ENCODE peak calls at places on chromosomes 3 and 15, in eight cellular contexts. H, C, Q, W, I, S, J and T are unnamed samples.
A peak's percentile ranks its signal among the peaks of the same experiment; 100 is the strongest.

GRCh38 chr3:43036621-43037331 is 57.7 kb downstream of the GASK1A start:
- DNase-seq in I (no peak), C (no peak), J (no peak), Q (no peak), S (no peak), W (no peak), H (no peak), T (no peak)

GRCh38 chr3:123672429-123673146 is 87.7 kb upstream of the HACD2 start:
- DNase-seq in H (no peak), S (no peak), C (no peak), W (no peak), J (no peak), Q (no peak), I (no peak), T (no peak)

GRCh38 chr15:39438795-39439577 is 141.9 kb upstream of the THBS1 start:
- DNase-seq in C (peak; percentile 80), W (no peak), S (no peak), I (no peak), H (no peak), Q (no peak), J (no peak), T (peak; percentile 44)

GRCh38 chr15:38213392-38213791 is 39.2 kb upstream of the SPRED1 start:
- DNase-seq in I (no peak), J (no peak), Q (no peak), S (no peak), W (no peak), H (no peak), C (no peak), T (no peak)

GRCh38 chr15:89506026-89506686 is 9.8 kb upstream of the RHCG start:
- DNase-seq in Q (no peak), I (no peak), J (no peak), C (no peak), S (no peak), W (no peak), H (no peak), T (no peak)

GRCh38 chr15:50166216-50166615 is 15.8 kb upstream of the SLC27A2 start:
- DNase-seq in J (peak; percentile 60), Q (no peak), W (no peak), H (no peak), I (no peak), C (peak; percentile 77), S (no peak), T (no peak)

GRCh38 chr3:176848431-176849214 is 348.7 kb downstream of the TBL1XR1 start:
- DNase-seq in S (no peak), H (no peak), I (no peak), J (no peak), W (no peak), C (no peak), Q (no peak), T (no peak)

GRCh38 chr3:172152869-172153268 is 113.5 kb downstream of the FNDC3B start:
- DNase-seq in H (peak; percentile 33), C (peak; percentile 67), Q (no peak), I (peak; percentile 85), J (no peak), W (no peak), S (no peak), T (no peak)

GRCh38 chr3:47362704-47363103 is 18.1 kb upstream of the PTPN23 start:
- DNase-seq in W (no peak), J (no peak), I (no peak), S (peak; percentile 39), C (no peak), H (peak; percentile 24), Q (no peak), T (peak; percentile 3)

GRCh38 chr3:143447491-143447890 is 327.9 kb downstream of the CHST2 start:
- DNase-seq in J (no peak), H (no peak), Q (no peak), C (no peak), S (no peak), W (no peak), I (no peak), T (no peak)
- H3K4me3 ChIP-seq in J (no peak overlapping the region), H (no peak overlapping the region), Q (no peak overlapping the region), C (no peak overlapping the region), S (no peak overlapping the region), W (no peak overlapping the region), I (no peak overlapping the region), T (no peak overlapping the region)

GRCh38 chr3:190366145-190366544 is 21.8 kb upstream of the CLDN16 start:
- DNase-seq in C (peak; percentile 39), S (no peak), J (no peak), I (no peak), Q (no peak), W (no peak), H (no peak), T (no peak)

GRCh38 chr3:190368871-190369270 is 19.1 kb upstream of the CLDN16 start:
- DNase-seq in C (no peak), S (no peak), J (no peak), H (no peak), Q (no peak), W (no peak), I (no peak), T (no peak)

GRCh38 chr3:190370369-190370768 is 17.6 kb upstream of the CLDN16 start:
- DNase-seq in H (no peak), I (no peak), S (no peak), W (no peak), J (no peak), C (no peak), Q (no peak), T (no peak)

GRCh38 chr3:190371152-190371551 is 16.8 kb upstream of the CLDN16 start:
- DNase-seq in H (no peak), J (no peak), S (no peak), C (no peak), I (no peak), Q (no peak), W (no peak), T (no peak)

DNA sequence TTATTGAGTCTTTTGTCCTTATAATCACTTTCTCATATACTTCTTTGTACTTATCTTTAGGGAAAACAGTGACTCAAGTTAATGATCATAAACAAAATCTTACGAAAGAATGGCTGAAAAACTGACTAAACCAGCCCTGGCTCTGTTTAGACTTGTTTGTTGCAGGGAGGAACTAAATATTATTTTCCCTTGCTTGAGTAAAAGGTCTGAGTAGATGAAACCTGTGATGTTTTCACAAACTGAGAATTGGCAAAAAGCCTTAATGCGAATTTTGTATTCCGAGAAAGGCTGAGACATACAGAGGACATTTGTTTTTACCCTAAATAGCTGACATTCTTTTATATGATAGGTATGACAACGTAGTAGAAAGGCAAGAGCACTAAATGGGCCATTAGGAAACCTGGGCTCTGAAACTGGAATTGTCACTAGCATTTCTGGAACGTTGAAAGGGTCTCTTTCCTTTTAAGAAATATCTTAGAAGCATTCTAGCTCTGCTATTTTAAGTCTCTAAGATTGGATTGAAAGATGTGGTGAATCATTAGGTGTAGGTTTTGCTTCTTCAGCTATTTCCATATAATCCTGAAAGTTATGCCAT is 18.2 kb upstream of the CLDN16 start:
- DNase-seq in W (no peak), S (no peak), Q (no peak), I (no peak), H (no peak), J (no peak), C (no peak), T (no peak)
- H3K4me3 ChIP-seq in W (no peak overlapping the region), S (no peak overlapping the region), Q (no peak overlapping the region), I (no peak overlapping the region), H (no peak overlapping the region), J (no peak overlapping the region), C (no peak overlapping the region), T (no peak overlapping the region)

DNA sequence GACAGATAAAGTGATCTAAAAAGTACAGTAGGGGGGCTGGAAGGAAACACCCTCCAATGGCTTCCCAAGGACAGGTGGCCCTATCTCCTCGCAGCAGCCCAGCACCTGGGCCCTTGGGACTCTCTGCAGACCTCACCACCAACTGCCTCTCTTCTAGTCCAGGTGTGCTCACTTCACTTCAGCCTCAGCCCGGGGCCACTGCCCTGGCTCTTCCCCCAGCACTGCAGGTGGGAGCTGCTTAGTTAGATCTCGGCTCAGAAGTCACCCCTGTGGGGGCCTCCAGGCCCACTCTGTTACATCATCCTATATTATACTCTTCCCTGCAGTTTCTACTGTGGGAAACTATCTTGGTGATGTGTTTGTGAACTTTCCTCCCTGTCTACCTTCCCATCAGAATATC is 2.0 kb downstream of the KLF15 start:
- DNase-seq in J (no peak), Q (peak; percentile 74), I (peak; percentile 61), S (peak; percentile 64), W (no peak), H (no peak), C (no peak), T (no peak)
- H3K4me3 ChIP-seq in J (no peak overlapping the region), Q (peak overlapping the region; percentile 66), I (peak overlapping the region; percentile 31), S (peak overlapping the region; percentile 68), W (no peak overlapping the region), H (peak overlapping the region; percentile 81), C (peak overlapping the region; percentile 5), T (no peak overlapping the region)

DNA sequence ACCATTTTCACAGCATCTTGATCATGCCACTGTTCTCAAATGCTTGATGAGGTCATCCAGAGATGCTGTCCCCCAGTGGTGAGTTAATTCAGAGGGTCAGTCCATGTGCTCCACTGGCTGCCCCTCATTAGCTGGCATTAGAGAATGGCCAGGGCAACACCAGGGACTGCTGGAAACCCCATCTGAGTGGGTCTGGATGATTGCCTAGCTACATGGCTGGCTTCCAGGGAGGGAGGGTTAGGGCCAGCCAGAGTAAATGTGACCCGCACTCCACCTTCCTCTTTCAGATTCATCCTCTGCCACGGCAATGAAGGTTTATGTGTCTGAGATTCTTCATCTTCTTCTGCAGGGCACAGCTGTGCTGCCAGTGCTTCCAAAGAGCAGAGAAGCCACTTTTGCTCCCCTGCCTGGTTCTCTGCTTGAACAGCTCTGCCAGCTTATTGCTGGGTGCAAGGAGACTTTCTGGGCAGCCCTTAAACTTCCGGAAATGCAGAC is 391.9 kb downstream of the OCA2 start:
- DNase-seq in S (no peak), J (no peak), C (no peak), H (no peak), Q (no peak), W (no peak), I (no peak), T (no peak)
- H3K4me3 ChIP-seq in S (no peak overlapping the region), J (no peak overlapping the region), C (no peak overlapping the region), H (no peak overlapping the region), Q (no peak overlapping the region), W (no peak overlapping the region), I (no peak overlapping the region), T (no peak overlapping the region)

GRCh38 chr3:150372320-150373118 is 35.6 kb upstream of the TSC22D2 start:
- DNase-seq in J (no peak), W (no peak), Q (no peak), H (no peak), S (no peak), C (no peak), I (no peak), T (no peak)
- H3K4me3 ChIP-seq in J (no peak overlapping the region), W (no peak overlapping the region), Q (no peak overlapping the region), H (no peak overlapping the region), S (no peak overlapping the region), C (no peak overlapping the region), I (no peak overlapping the region), T (no peak overlapping the region)

GRCh38 chr15:79969175-79969574 is 1.8 kb downstream of the BCL2A1 start:
- DNase-seq in Q (no peak), W (no peak), S (no peak), I (no peak), J (no peak), H (no peak), C (no peak), T (no peak)
- H3K4me3 ChIP-seq in Q (no peak overlapping the region), W (peak overlapping the region; percentile 47), S (peak overlapping the region; percentile 41), I (no peak overlapping the region), J (no peak overlapping the region), H (no peak overlapping the region), C (no peak overlapping the region), T (no peak overlapping the region)